ENCODE peak calls at places on chromosome 4, in nine cellular contexts. One of them, this sample, is unnamed.

GRCh38 chr4:121597346-121597934 is 99.3 kb downstream of the ANXA5 start:
- DNase-seq in Panc1: no peak
- DNase-seq in A549: no peak
- DNase-seq in K562: no peak
- DNase-seq in HepG2: no peak
- DNase-seq in HCT116: peak
- DNase-seq in SK-N-SH: no peak
- DNase-seq in GM23338: no peak
- DNase-seq in GM12878: no peak
- DNase-seq in this sample: no peak

GRCh38 chr4:182192511-182193181 is 50.6 kb upstream of the TENM3 start:
- DNase-seq in Panc1: no peak
- DNase-seq in A549: no peak
- DNase-seq in K562: no peak
- DNase-seq in HepG2: no peak
- DNase-seq in HCT116: no peak
- DNase-seq in SK-N-SH: no peak
- DNase-seq in GM23338: no peak
- DNase-seq in GM12878: no peak
- DNase-seq in this sample: no peak

GRCh38 chr4:6960628-6961027 is 51.0 kb downstream of the TBC1D14 start:
- DNase-seq in Panc1: no peak
- DNase-seq in A549: no peak
- DNase-seq in K562: no peak
- DNase-seq in HepG2: no peak
- DNase-seq in HCT116: no peak
- DNase-seq in SK-N-SH: no peak
- DNase-seq in GM23338: no peak
- DNase-seq in GM12878: no peak
- DNase-seq in this sample: no peak

GRCh38 chr4:180610317-180610716 is 1632.9 kb upstream of the TENM3 start:
- DNase-seq in Panc1: no peak
- DNase-seq in A549: no peak
- DNase-seq in K562: no peak
- DNase-seq in HepG2: no peak
- DNase-seq in HCT116: no peak
- DNase-seq in SK-N-SH: no peak
- DNase-seq in GM23338: no peak
- DNase-seq in GM12878: no peak
- DNase-seq in this sample: no peak

GRCh38 chr4:89586864-89587263 is 250.1 kb downstream of the SNCA start:
- DNase-seq in Panc1: no peak
- DNase-seq in A549: peak
- DNase-seq in K562: no peak
- DNase-seq in HepG2: no peak
- DNase-seq in HCT116: peak
- DNase-seq in SK-N-SH: no peak
- DNase-seq in GM23338: peak
- DNase-seq in GM12878: no peak
- DNase-seq in this sample: no peak

GRCh38 chr4:25795091-25795490 is 67.7 kb downstream of the SEL1L3 start:
- DNase-seq in Panc1: no peak
- DNase-seq in A549: no peak
- DNase-seq in K562: no peak
- DNase-seq in HepG2: no peak
- DNase-seq in HCT116: no peak
- DNase-seq in SK-N-SH: no peak
- DNase-seq in GM23338: no peak
- DNase-seq in GM12878: no peak
- DNase-seq in this sample: no peak

GRCh38 chr4:114827651-114828050 is 229.0 kb downstream of the UGT8 start:
- DNase-seq in Panc1: no peak
- DNase-seq in A549: no peak
- DNase-seq in K562: no peak
- DNase-seq in HepG2: no peak
- DNase-seq in HCT116: no peak
- DNase-seq in SK-N-SH: no peak
- DNase-seq in GM23338: no peak
- DNase-seq in GM12878: no peak
- DNase-seq in this sample: no peak

GRCh38 chr4:2660596-2661211 is 95.4 kb downstream of the TNIP2 start:
- DNase-seq in Panc1: no peak
- DNase-seq in A549: no peak
- DNase-seq in K562: no peak
- DNase-seq in HepG2: no peak
- DNase-seq in HCT116: no peak
- DNase-seq in SK-N-SH: no peak
- DNase-seq in GM23338: no peak
- DNase-seq in GM12878: no peak
- DNase-seq in this sample: no peak

GRCh38 chr4:39464886-39465501 is 6.1 kb downstream of the LIAS start:
- DNase-seq in Panc1: no peak
- DNase-seq in A549: peak
- DNase-seq in K562: peak
- DNase-seq in HepG2: no peak
- DNase-seq in HCT116: peak
- DNase-seq in SK-N-SH: peak
- DNase-seq in GM23338: no peak
- DNase-seq in GM12878: no peak
- DNase-seq in this sample: peak

GRCh38 chr4:74292111-74292870 is 16.0 kb upstream of the EPGN start:
- DNase-seq in Panc1: no peak
- DNase-seq in A549: no peak
- DNase-seq in K562: no peak
- DNase-seq in HepG2: no peak
- DNase-seq in HCT116: no peak
- DNase-seq in SK-N-SH: no peak
- DNase-seq in GM23338: no peak
- DNase-seq in GM12878: no peak
- DNase-seq in this sample: no peak

GRCh38 chr4:145186719-145187118 is 6.3 kb upstream of the OTUD4 start:
- DNase-seq in Panc1: no peak
- DNase-seq in A549: no peak
- DNase-seq in K562: no peak
- DNase-seq in HepG2: no peak
- DNase-seq in HCT116: no peak
- DNase-seq in SK-N-SH: no peak
- DNase-seq in GM23338: no peak
- DNase-seq in GM12878: no peak
- DNase-seq in this sample: no peak

GRCh38 chr4:156676116-156676851 is 295.3 kb downstream of the PDGFC start:
- DNase-seq in Panc1: no peak
- DNase-seq in A549: no peak
- DNase-seq in K562: no peak
- DNase-seq in HepG2: no peak
- DNase-seq in HCT116: no peak
- DNase-seq in SK-N-SH: no peak
- DNase-seq in GM23338: no peak
- DNase-seq in GM12878: no peak
- DNase-seq in this sample: no peak

GRCh38 chr4:171651071-171651470 is 162.1 kb upstream of the GALNTL6 start:
- DNase-seq in Panc1: no peak
- DNase-seq in A549: no peak
- DNase-seq in K562: no peak
- DNase-seq in HepG2: no peak
- DNase-seq in HCT116: no peak
- DNase-seq in SK-N-SH: no peak
- DNase-seq in GM23338: no peak
- DNase-seq in GM12878: no peak
- DNase-seq in this sample: no peak

GRCh38 chr4:185711764-185712163 is 100.2 kb downstream of the SORBS2 start:
- DNase-seq in Panc1: no peak
- DNase-seq in A549: no peak
- DNase-seq in K562: no peak
- DNase-seq in HepG2: no peak
- DNase-seq in HCT116: no peak
- DNase-seq in SK-N-SH: no peak
- DNase-seq in GM23338: no peak
- DNase-seq in GM12878: no peak
- DNase-seq in this sample: no peak

GRCh38 chr4:41572414-41572986 is 34.5 kb downstream of the LIMCH1 start:
- DNase-seq in Panc1: no peak
- DNase-seq in A549: no peak
- DNase-seq in K562: no peak
- DNase-seq in HepG2: no peak
- DNase-seq in HCT116: no peak
- DNase-seq in SK-N-SH: no peak
- DNase-seq in GM23338: no peak
- DNase-seq in GM12878: no peak
- DNase-seq in this sample: no peak

GRCh38 chr4:139458999-139459398 is 5.1 kb downstream of the RAB33B start:
- DNase-seq in Panc1: no peak
- DNase-seq in A549: no peak
- DNase-seq in K562: no peak
- DNase-seq in HepG2: peak
- DNase-seq in HCT116: no peak
- DNase-seq in SK-N-SH: no peak
- DNase-seq in GM23338: no peak
- DNase-seq in GM12878: no peak
- DNase-seq in this sample: no peak

GRCh38 chr4:128516568-128516967 is 229.0 kb upstream of the PGRMC2 start:
- DNase-seq in Panc1: no peak
- DNase-seq in A549: no peak
- DNase-seq in K562: no peak
- DNase-seq in HepG2: no peak
- DNase-seq in HCT116: no peak
- DNase-seq in SK-N-SH: no peak
- DNase-seq in GM23338: no peak
- DNase-seq in GM12878: peak
- DNase-seq in this sample: no peak

GRCh38 chr4:6022607-6023288 is 4.5 kb upstream of the C4orf50 start:
- DNase-seq in Panc1: no peak
- DNase-seq in A549: no peak
- DNase-seq in K562: no peak
- DNase-seq in HepG2: no peak
- DNase-seq in HCT116: no peak
- DNase-seq in SK-N-SH: no peak
- DNase-seq in GM23338: no peak
- DNase-seq in GM12878: no peak
- DNase-seq in this sample: no peak

GRCh38 chr4:101089168-101089567 is 258.2 kb downstream of the PPP3CA start:
- DNase-seq in Panc1: no peak
- DNase-seq in A549: no peak
- DNase-seq in K562: peak
- DNase-seq in HepG2: no peak
- DNase-seq in HCT116: no peak
- DNase-seq in SK-N-SH: peak
- DNase-seq in GM23338: no peak
- DNase-seq in GM12878: no peak
- DNase-seq in this sample: no peak

GRCh38 chr4:74932832-74933561 is at the start of gene PARM1:
- DNase-seq in Panc1: peak
- DNase-seq in A549: peak
- DNase-seq in K562: peak
- DNase-seq in HepG2: peak
- DNase-seq in HCT116: peak
- DNase-seq in SK-N-SH: peak
- DNase-seq in GM23338: peak
- DNase-seq in GM12878: no peak
- DNase-seq in this sample: peak

GRCh38 chr4:182019148-182019652 is 224.0 kb upstream of the TENM3 start:
- DNase-seq in Panc1: no peak
- DNase-seq in A549: no peak
- DNase-seq in K562: no peak
- DNase-seq in HepG2: no peak
- DNase-seq in HCT116: no peak
- DNase-seq in SK-N-SH: no peak
- DNase-seq in GM23338: no peak
- DNase-seq in GM12878: peak
- DNase-seq in this sample: no peak

GRCh38 chr4:118751634-118752293 is 66.6 kb downstream of the METTL14 start:
- DNase-seq in Panc1: no peak
- DNase-seq in A549: no peak
- DNase-seq in K562: no peak
- DNase-seq in HepG2: no peak
- DNase-seq in HCT116: no peak
- DNase-seq in SK-N-SH: no peak
- DNase-seq in GM23338: no peak
- DNase-seq in GM12878: no peak
- DNase-seq in this sample: no peak

GRCh38 chr4:54014761-54015160 is 49.6 kb downstream of the CHIC2 start:
- DNase-seq in Panc1: no peak
- DNase-seq in A549: no peak
- DNase-seq in K562: no peak
- DNase-seq in HepG2: no peak
- DNase-seq in HCT116: no peak
- DNase-seq in SK-N-SH: no peak
- DNase-seq in GM23338: no peak
- DNase-seq in GM12878: no peak
- DNase-seq in this sample: no peak
- H3K4me3 ChIP-seq in Panc1: no peak
- H3K4me3 ChIP-seq in A549: no peak
- H3K4me3 ChIP-seq in K562: no peak
- H3K4me3 ChIP-seq in HepG2: no peak
- H3K4me3 ChIP-seq in HCT116: no peak
- H3K4me3 ChIP-seq in SK-N-SH: no peak
- H3K4me3 ChIP-seq in GM23338: peak
- H3K4me3 ChIP-seq in GM12878: no peak
- H3K4me3 ChIP-seq in this sample: no peak

DNA sequence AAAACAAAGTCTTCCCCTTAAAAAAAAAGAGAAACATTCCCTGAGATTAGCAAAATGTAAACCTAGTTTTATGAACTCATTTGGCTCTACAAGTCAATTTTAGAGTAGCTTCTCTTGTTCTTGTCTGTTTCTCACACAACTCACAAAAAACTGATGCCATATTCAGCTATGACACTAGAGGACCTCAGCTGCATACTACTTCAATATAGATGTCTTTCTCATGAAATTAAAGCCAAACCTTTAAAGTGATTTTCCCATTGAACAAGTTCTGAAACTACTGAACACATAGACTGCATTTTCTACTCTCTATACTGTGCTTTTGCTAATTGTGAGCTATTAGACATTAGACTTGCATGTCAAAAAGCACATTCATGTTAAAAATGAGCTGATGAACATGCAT is 49.8 kb downstream of the TBCK start:
- DNase-seq in Panc1: peak
- DNase-seq in A549: peak
- DNase-seq in K562: peak
- DNase-seq in HepG2: peak
- DNase-seq in HCT116: peak
- DNase-seq in SK-N-SH: peak
- DNase-seq in GM23338: peak
- DNase-seq in GM12878: peak
- DNase-seq in this sample: peak
- TF ChIP-seq REST in Panc1: no peak
- TF ChIP-seq REST in A549: no peak
- TF ChIP-seq REST in K562: no peak
- TF ChIP-seq REST in HepG2: no peak
- TF ChIP-seq REST in HCT116: no peak
- TF ChIP-seq REST in SK-N-SH: no peak
- TF ChIP-seq REST in GM23338: no peak
- TF ChIP-seq REST in GM12878: no peak
- TF ChIP-seq REST in this sample: no peak

GRCh38 chr4:45831692-45832091 is 292.2 kb downstream of the GABRG1 start:
- DNase-seq in Panc1: no peak
- DNase-seq in A549: no peak
- DNase-seq in K562: no peak
- DNase-seq in HepG2: no peak
- DNase-seq in HCT116: no peak
- DNase-seq in SK-N-SH: no peak
- DNase-seq in GM23338: no peak
- DNase-seq in GM12878: no peak
- DNase-seq in this sample: no peak
- H3K4me3 ChIP-seq in Panc1: no peak
- H3K4me3 ChIP-seq in A549: no peak
- H3K4me3 ChIP-seq in K562: no peak
- H3K4me3 ChIP-seq in HepG2: no peak
- H3K4me3 ChIP-seq in HCT116: no peak
- H3K4me3 ChIP-seq in SK-N-SH: no peak
- H3K4me3 ChIP-seq in GM23338: no peak
- H3K4me3 ChIP-seq in GM12878: no peak
- H3K4me3 ChIP-seq in this sample: no peak

GRCh38 chr4:48634688-48635308 is 144.7 kb downstream of the ZAR1 start:
- DNase-seq in Panc1: no peak
- DNase-seq in A549: no peak
- DNase-seq in K562: no peak
- DNase-seq in HepG2: no peak
- DNase-seq in HCT116: no peak
- DNase-seq in SK-N-SH: no peak
- DNase-seq in GM23338: no peak
- DNase-seq in GM12878: no peak
- DNase-seq in this sample: no peak
- TF ChIP-seq REST in Panc1: no peak
- TF ChIP-seq REST in A549: no peak
- TF ChIP-seq REST in K562: no peak
- TF ChIP-seq REST in HepG2: no peak
- TF ChIP-seq REST in HCT116: no peak
- TF ChIP-seq REST in SK-N-SH: no peak
- TF ChIP-seq REST in GM23338: no peak
- TF ChIP-seq REST in GM12878: no peak
- TF ChIP-seq REST in this sample: no peak